ENCODE peak calls at places on chromosomes 5 and 9, in four cellular contexts. T is K562, X is GM12878, G is HepG2. A is an unnamed sample.

GRCh38 chr9:135365013-135365768 is 114.4 kb upstream of the PPP1R26 start:
- DNase-seq in X (no peak), G (no peak), T (no peak), A (no peak)

GRCh38 chr9:132770775-132771310 is 100.6 kb downstream of the GTF3C4 start:
- DNase-seq in T (no peak), X (no peak), G (no peak), A (no peak)

GRCh38 chr9:82456621-82457020 is 468.0 kb downstream of the SPATA31D1 start:
- DNase-seq in X (no peak), G (no peak), T (no peak), A (no peak)

GRCh38 chr5:56910123-56910951 is 941 bp downstream of the SETD9 start:
- DNase-seq in X (no peak), G (peak), T (no peak), A (peak)

GRCh38 chr5:148290271-148291195 is 21.7 kb upstream of the SPINK7 start:
- DNase-seq in G (peak), X (no peak), T (no peak), A (peak)

GRCh38 chr5:74256947-74257573 is 383.5 kb downstream of the ENC1 start:
- DNase-seq in G (no peak), X (no peak), T (no peak), A (no peak)

GRCh38 chr9:111427186-111427585 is 57.0 kb downstream of the ECPAS start:
- DNase-seq in X (no peak), G (no peak), T (peak), A (no peak)

GRCh38 chr9:114048533-114049452 is 29.3 kb downstream of the AMBP start:
- DNase-seq in T (no peak), G (no peak), X (no peak), A (no peak)

DNA sequence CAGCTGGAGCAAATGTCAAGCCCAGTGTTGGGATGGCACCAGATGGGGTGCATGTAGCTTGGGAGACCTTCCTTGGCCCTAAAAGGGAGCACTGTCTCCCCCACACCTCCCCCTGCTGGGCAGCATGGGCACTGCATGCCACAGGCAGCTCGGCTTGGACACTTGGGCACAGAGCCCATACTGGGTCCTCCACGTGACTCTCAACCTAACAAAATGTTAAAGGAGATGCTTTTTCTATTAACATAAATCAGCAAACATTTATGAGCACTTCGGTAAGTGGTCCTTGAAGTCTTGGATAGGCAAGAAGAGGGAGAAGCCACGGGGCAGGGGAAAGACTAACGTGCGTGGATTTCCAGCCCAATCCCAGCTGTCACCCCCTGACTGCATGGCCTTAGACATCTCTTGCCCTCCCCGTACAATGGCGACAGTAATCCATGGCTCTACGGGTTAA is 23.9 kb upstream of the MAPK9 start:
- DNase-seq in X (no peak), T (peak), G (peak), A (peak)
- TF ChIP-seq FOXK2 in X (no peak), T (no peak), G (no peak), A (no peak)

DNA sequence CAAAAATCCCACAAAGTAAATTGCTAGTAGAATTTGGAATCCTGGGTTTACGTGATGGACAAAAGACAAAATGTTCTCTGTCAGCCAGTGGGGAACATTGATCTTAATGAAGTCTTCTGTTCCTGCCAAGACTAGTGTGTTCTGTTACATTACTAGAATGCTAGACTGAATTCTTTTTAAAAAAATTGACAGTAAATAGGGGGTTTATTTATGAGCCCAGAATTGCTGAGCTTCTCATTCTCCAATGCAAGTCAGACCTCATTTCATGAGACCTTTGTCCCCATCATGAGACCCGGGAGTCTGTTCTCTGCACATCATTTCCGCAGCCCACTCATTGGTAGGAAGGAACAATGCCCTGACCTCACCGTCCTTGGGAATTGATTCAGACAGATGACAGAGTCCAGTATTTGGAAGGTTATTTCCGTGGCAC is 173.8 kb upstream of the OTULINL start:
- DNase-seq in G (no peak), T (no peak), X (no peak), A (no peak)
- TF ChIP-seq TARDBP in G (no peak), T (no peak), X (no peak), A (no peak)

GRCh38 chr9:125479846-125480615 is 218.4 kb downstream of the GAPVD1 start:
- DNase-seq in X (no peak), G (no peak), T (no peak), A (no peak)
- TF ChIP-seq FOXK2 in X (no peak), G (no peak), T (no peak), A (no peak)

GRCh38 chr9:124776952-124777645 is at the start of gene OLFML2A:
- DNase-seq in X (no peak), G (no peak), T (peak), A (peak)
- TF ChIP-seq TARDBP in X (no peak), G (no peak), T (no peak), A (no peak)

GRCh38 chr5:66553368-66553912 is 42.8 kb upstream of the MAST4 start:
- DNase-seq in T (no peak), X (no peak), G (no peak), A (no peak)
- TF ChIP-seq FOXK2 in T (no peak), X (no peak), G (no peak), A (no peak)

GRCh38 chr9:128192601-128193371 is 1.4 kb upstream of the CIZ1 start:
- DNase-seq in G (no peak), X (no peak), T (peak), A (peak)
- TF ChIP-seq TARDBP in G (no peak), X (no peak), T (no peak), A (no peak)

GRCh38 chr5:150178262-150178661 is 11.6 kb upstream of the SLC6A7 start:
- DNase-seq in G (no peak), T (no peak), X (no peak), A (no peak)
- TF ChIP-seq FOXK2 in G (no peak), T (no peak), X (no peak), A (no peak)

GRCh38 chr9:123480096-123480495 is 124.1 kb downstream of the CRB2 start:
- DNase-seq in G (no peak), X (no peak), T (no peak), A (no peak)
- TF ChIP-seq TARDBP in G (no peak), X (no peak), T (no peak), A (no peak)

GRCh38 chr9:4433379-4433778 is 56.9 kb upstream of the SLC1A1 start:
- DNase-seq in T (no peak), G (no peak), X (no peak), A (no peak)
- TF ChIP-seq FOXK2 in T (no peak), G (no peak), X (no peak), A (no peak)

A was measured in HEK293T.